ENCODE peak calls at places on chromosomes 13 and 19, in nine cellular contexts. D is frontal cortex; B is stimulated activated CD8-positive, alpha-beta memory T cell treated with anti-CD3 and anti-CD28 coated beads, Interleukin-2, amount 100 ng/mL, for 1 hour; K is CD8-positive, alpha-beta memory T cell; Z is fibroblast of the conjunctiva; R is activated CD8-positive, alpha-beta memory T cell treated with anti-CD3 and anti-CD28 coated beads for 24 hours; W is non-pigmented ciliary epithelial cell; A is small intestine; Q is astrocyte of the hippocampus. L is an unnamed sample.

GRCh38 chr13:79679334-79679733 is 198.4 kb downstream of the NDFIP2 start:
- DNase-seq in D (no peak), B (peak), K (no peak), Z (peak), R (no peak), W (peak), A (peak), Q (peak), L (peak)

GRCh38 chr13:73069206-73069815 is 10.5 kb downstream of the KLF5 start:
- DNase-seq in D (no peak), B (no peak), K (no peak), Z (no peak), R (no peak), W (no peak), A (peak), Q (peak), L (no peak)

GRCh38 chr19:33947565-33947964 is 150.9 kb downstream of the KCTD15 start:
- DNase-seq in D (no peak), B (no peak), K (no peak), Z (no peak), R (no peak), W (no peak), A (no peak), Q (no peak), L (no peak)

GRCh38 chr13:40172149-40172591 is 494.3 kb downstream of the FOXO1 start:
- DNase-seq in D (no peak), B (no peak), K (no peak), Z (no peak), R (no peak), W (no peak), A (no peak), Q (no peak), L (no peak)

GRCh38 chr19:19110410-19111137 is 27.7 kb downstream of the TMEM161A start:
- DNase-seq in D (no peak), B (no peak), K (no peak), Z (no peak), R (no peak), W (no peak), A (peak), Q (peak), L (no peak)

GRCh38 chr19:45160870-45161714 is at the start of gene NKPD1:
- DNase-seq in D (peak), B (no peak), K (no peak), Z (no peak), R (no peak), W (no peak), A (peak), Q (no peak), L (peak)

GRCh38 chr19:47109541-47110375 is 3.8 kb downstream of the ZC3H4 start:
- DNase-seq in D (no peak), B (no peak), K (peak), Z (peak), R (peak), W (no peak), A (peak), Q (peak), L (no peak)

GRCh38 chr19:1220452-1221037 is 15.0 kb downstream of the STK11 start:
- DNase-seq in D (no peak), B (no peak), K (no peak), Z (no peak), R (no peak), W (no peak), A (no peak), Q (no peak), L (peak)

GRCh38 chr19:47608908-47609879 is at the start of gene BICRA:
- DNase-seq in D (peak), B (peak), K (peak), Z (peak), R (peak), W (no peak), A (peak), Q (peak), L (peak)

GRCh38 chr13:62234780-62235530 is 819.3 kb upstream of the PCDH20 start:
- DNase-seq in D (no peak), B (no peak), K (no peak), Z (no peak), R (no peak), W (no peak), A (no peak), Q (no peak), L (no peak)

GRCh38 chr19:1400281-1401137 is 833 bp downstream of the GAMT start:
- DNase-seq in D (peak), B (no peak), K (no peak), Z (no peak), R (no peak), W (no peak), A (peak), Q (no peak), L (peak)

GRCh38 chr19:15297416-15298224 is 34.7 kb downstream of the BRD4 start:
- DNase-seq in D (no peak), B (no peak), K (peak), Z (peak), R (no peak), W (no peak), A (peak), Q (peak), L (no peak)

GRCh38 chr19:34282611-34283519 is 28.5 kb downstream of the GARRE1 start:
- DNase-seq in D (no peak), B (no peak), K (no peak), Z (no peak), R (no peak), W (no peak), A (no peak), Q (peak), L (no peak)

GRCh38 chr19:18514800-18515682 is 6.8 kb downstream of the ELL start:
- DNase-seq in D (no peak), B (no peak), K (no peak), Z (peak), R (no peak), W (no peak), A (peak), Q (peak), L (no peak)

GRCh38 chr13:40916207-40916998 is 102.7 kb downstream of the ELF1 start:
- DNase-seq in D (no peak), B (no peak), K (no peak), Z (no peak), R (no peak), W (peak), A (no peak), Q (no peak), L (no peak)

GRCh38 chr13:113860051-113860471 is 3.8 kb downstream of the GAS6 start:
- DNase-seq in D (no peak), B (no peak), K (no peak), Z (no peak), R (no peak), W (no peak), A (peak), Q (no peak), L (peak)

GRCh38 chr13:114002771-114003321 is 29.0 kb upstream of the C13orf46 start:
- DNase-seq in D (no peak), B (no peak), K (no peak), Z (no peak), R (no peak), W (no peak), A (no peak), Q (no peak), L (peak)